ENCODE peak calls at places on chromosomes 3 and 15, in four cellular contexts. F, J, W and D are unnamed samples.

GRCh38 chr3:16322189-16322588 is 57.2 kb downstream of the OXNAD1 start:
- DNase-seq in F (no peak), J (no peak), W (no peak), D (no peak)

GRCh38 chr3:113264741-113265140 is 53.4 kb downstream of the BOC start:
- DNase-seq in F (peak), J (no peak), W (no peak), D (no peak)

GRCh38 chr3:177050466-177051237 is 146.6 kb downstream of the TBL1XR1 start:
- DNase-seq in F (peak), J (peak), W (peak), D (peak)

GRCh38 chr3:9778102-9778501 is 8.4 kb upstream of the CAMK1 start:
- DNase-seq in F (no peak), J (no peak), W (peak), D (peak)

GRCh38 chr3:170007031-170007663 is 30.6 kb upstream of the GPR160 start:
- DNase-seq in F (no peak), J (no peak), W (peak), D (peak)

GRCh38 chr3:53803816-53804545 is 42.2 kb downstream of the CHDH start:
- DNase-seq in F (no peak), J (no peak), W (no peak), D (no peak)

GRCh38 chr3:20066848-20067617 is 26.8 kb downstream of the KAT2B start:
- DNase-seq in F (no peak), J (no peak), W (peak), D (peak)

GRCh38 chr15:65400760-65401606 is 21.8 kb downstream of the IGDCC4 start:
- DNase-seq in F (peak), J (peak), W (peak), D (peak)

GRCh38 chr3:12107071-12107713 is 51.5 kb downstream of the TIMP4 start:
- DNase-seq in F (no peak), J (no peak), W (no peak), D (no peak)

GRCh38 chr15:101578443-101578894 is 73.7 kb downstream of the TM2D3 start:
- DNase-seq in F (peak), J (no peak), W (peak), D (peak)

GRCh38 chr3:79086514-79086913 is 681.3 kb downstream of the ROBO1 start:
- DNase-seq in F (peak), J (peak), W (peak), D (peak)

GRCh38 chr3:77158701-77159100 is 118.8 kb downstream of the ROBO2 start:
- DNase-seq in F (no peak), J (no peak), W (no peak), D (no peak)

GRCh38 chr3:124401841-124402240 is 328.4 kb upstream of the UMPS start:
- DNase-seq in F (no peak), J (no peak), W (no peak), D (peak)

GRCh38 chr15:42385206-42385979 is 26.1 kb downstream of the CAPN3 start:
- DNase-seq in F (peak), J (no peak), W (peak), D (peak)

GRCh38 chr3:154310840-154311239 is 13.4 kb downstream of the DHX36 start:
- DNase-seq in F (no peak), J (no peak), W (peak), D (peak)

GRCh38 chr15:66390670-66391069 is 4.0 kb downstream of the MAP2K1 start:
- DNase-seq in F (no peak), J (no peak), W (no peak), D (no peak)

GRCh38 chr15:39453500-39454073 is 127.3 kb upstream of the THBS1 start:
- DNase-seq in F (peak), J (no peak), W (no peak), D (no peak)

GRCh38 chr3:55487376-55488241 is 503 bp upstream of the WNT5A start:
- DNase-seq in F (no peak), J (peak), W (peak), D (peak)

GRCh38 chr15:64681424-64682024 is 93.9 kb downstream of the RBPMS2 start:
- DNase-seq in F (peak), J (peak), W (peak), D (peak)

GRCh38 chr3:48473617-48473952 is 27.0 kb downstream of the ATRIP start:
- DNase-seq in F (no peak), J (peak), W (no peak), D (no peak)

GRCh38 chr15:69462493-69463181 is 10.0 kb downstream of the RPLP1 start:
- DNase-seq in F (peak), J (peak), W (peak), D (peak)

GRCh38 chr3:52723935-52724334 is 18.0 kb downstream of the SPCS1 start:
- DNase-seq in F (no peak), J (no peak), W (no peak), D (no peak)

GRCh38 chr15:57505949-57506391 is 85.7 kb upstream of the MYZAP start:
- DNase-seq in F (peak), J (peak), W (peak), D (peak)

GRCh38 chr3:180802837-180803236 is 109.6 kb upstream of the FXR1 start:
- DNase-seq in F (peak), J (peak), W (peak), D (peak)

GRCh38 chr3:57556459-57557087 is 499 bp downstream of the PDE12 start:
- DNase-seq in F (no peak), J (no peak), W (peak), D (peak)

GRCh38 chr3:64361962-64362735 is 136.9 kb upstream of the PRICKLE2 start:
- DNase-seq in F (no peak), J (no peak), W (peak), D (peak)

GRCh38 chr3:190081387-190081786 is 39.3 kb downstream of the P3H2 start:
- DNase-seq in F (no peak), J (no peak), W (no peak), D (no peak)

GRCh38 chr3:59979542-59979941 is 929.7 kb upstream of the CFAP20DC start:
- DNase-seq in F (no peak), J (no peak), W (no peak), D (no peak)

GRCh38 chr15:51223771-51224229 is 114.6 kb downstream of the CYP19A1 start:
- DNase-seq in F (no peak), J (no peak), W (peak), D (peak)

GRCh38 chr3:179955798-179956197 is 80.9 kb downstream of the PEX5L start:
- DNase-seq in F (no peak), J (no peak), W (no peak), D (no peak)